ENCODE peak calls at places on chromosomes 11 and 22, in five cellular contexts. S, O, I, D and H are unnamed samples.

GRCh38 chr11:121687961-121688566 is 235.3 kb upstream of the SORL1-AS1 start:
- DNase-seq in S (no peak), O (peak), I (no peak), D (no peak), H (no peak)

GRCh38 chr11:60872952-60873524 is 5.7 kb downstream of the ZP1 start:
- DNase-seq in S (no peak), O (peak), I (peak), D (no peak), H (no peak)

GRCh38 chr11:69394902-69395690 is 86.4 kb upstream of the LINC01488 start:
- DNase-seq in S (no peak), O (no peak), I (no peak), D (no peak), H (no peak)

GRCh38 chr22:20087319-20088262 is 7.5 kb downstream of the DGCR8 start:
- DNase-seq in S (no peak), O (no peak), I (no peak), D (no peak), H (no peak)

GRCh38 chr11:85628771-85629341 is 463 bp downstream of the TMEM126B start:
- DNase-seq in S (no peak), O (no peak), I (no peak), D (no peak), H (peak)

GRCh38 chr11:66478823-66479740 is 1.2 kb upstream of the DPP3 start:
- DNase-seq in S (peak), O (no peak), I (no peak), D (peak), H (peak)

GRCh38 chr11:96307748-96308133 is 35.3 kb downstream of the MAML2 start:
- DNase-seq in S (peak), O (peak), I (peak), D (peak), H (no peak)

GRCh38 chr11:33701831-33702230 is 1.2 kb upstream of the C11orf91 start:
- DNase-seq in S (no peak), O (peak), I (no peak), D (no peak), H (peak)

GRCh38 chr11:34570584-34570983 is 50.3 kb upstream of the EHF start:
- DNase-seq in S (no peak), O (peak), I (no peak), D (no peak), H (no peak)